ENCODE peak calls at places on chromosomes 6 and 20, in four cellular contexts. N, R, K and O are unnamed samples.

GRCh38 chr6:47235964-47236760 is 73.5 kb downstream of the TNFRSF21 start:
- DNase-seq in N (peak), R (no peak), K (no peak), O (peak)

GRCh38 chr20:24766826-24767622 is 182.0 kb upstream of the CST7 start:
- DNase-seq in N (no peak), R (no peak), K (no peak), O (no peak)

GRCh38 chr20:10710995-10711775 is 37.4 kb upstream of the JAG1 start:
- DNase-seq in N (peak), R (no peak), K (no peak), O (peak)

GRCh38 chr20:23637282-23638221 is at the start of gene CST3:
- DNase-seq in N (peak), R (no peak), K (peak), O (peak)

GRCh38 chr6:360791-361373 is 30.7 kb upstream of the IRF4 start:
- DNase-seq in N (no peak), R (no peak), K (no peak), O (no peak)

GRCh38 chr20:44460795-44461141 is 14.9 kb upstream of the TTPAL start:
- DNase-seq in N (peak), R (no peak), K (no peak), O (peak)

GRCh38 chr20:2167122-2167521 is 65.5 kb downstream of the STK35 start:
- DNase-seq in N (no peak), R (no peak), K (no peak), O (no peak)

GRCh38 chr20:15674253-15675145 is 898.7 kb downstream of the KIF16B start:
- DNase-seq in N (no peak), R (no peak), K (no peak), O (peak)

GRCh38 chr20:36167826-36168634 is 13.5 kb downstream of the EPB41L1 start:
- DNase-seq in N (no peak), R (no peak), K (peak), O (no peak)

GRCh38 chr6:106897580-106897979 is 76.9 kb downstream of the CD24 start:
- DNase-seq in N (no peak), R (no peak), K (no peak), O (no peak)

GRCh38 chr6:148868314-148868713 is 121.5 kb downstream of the UST start:
- DNase-seq in N (no peak), R (no peak), K (no peak), O (no peak)

GRCh38 chr20:38043512-38044300 is 10.2 kb downstream of the RPRD1B start:
- DNase-seq in N (no peak), R (no peak), K (no peak), O (no peak)

GRCh38 chr6:5905431-5906339 is 101.0 kb downstream of the NRN1 start:
- DNase-seq in N (no peak), R (no peak), K (no peak), O (no peak)

GRCh38 chr20:63522091-63522868 is 1.7 kb downstream of the PPDPF start:
- DNase-seq in N (no peak), R (no peak), K (no peak), O (no peak)

GRCh38 chr6:135331002-135331401 is 149.9 kb downstream of the MYB start:
- DNase-seq in N (no peak), R (no peak), K (no peak), O (no peak)

GRCh38 chr20:52049001-52049731 is 142.4 kb downstream of the ZFP64 start:
- DNase-seq in N (no peak), R (no peak), K (no peak), O (peak)

GRCh38 chr20:6162239-6162638 is 39.4 kb upstream of the FERMT1 start:
- DNase-seq in N (no peak), R (no peak), K (no peak), O (peak)

GRCh38 chr6:78810146-78810545 is 57.2 kb upstream of the IRAK1BP1 start:
- DNase-seq in N (peak), R (no peak), K (no peak), O (peak)

GRCh38 chr20:61903575-61904340 is 161.9 kb downstream of the TAF4 start:
- DNase-seq in N (no peak), R (no peak), K (peak), O (no peak)

GRCh38 chr20:52102126-52102525 is 89.5 kb downstream of the ZFP64 start:
- DNase-seq in N (no peak), R (no peak), K (no peak), O (no peak)

GRCh38 chr20:4444404-4444803 is 277.3 kb upstream of the PRND start:
- DNase-seq in N (no peak), R (no peak), K (no peak), O (no peak)

GRCh38 chr20:20702330-20703245 is 9.9 kb downstream of the RALGAPA2 start:
- DNase-seq in N (no peak), R (no peak), K (no peak), O (no peak)

GRCh38 chr6:141482773-141483172 is 650.0 kb upstream of the GJE1 start:
- DNase-seq in N (peak), R (no peak), K (no peak), O (no peak)

GRCh38 chr20:31676534-31677030 is 38.9 kb downstream of the COX4I2 start:
- DNase-seq in N (no peak), R (no peak), K (no peak), O (no peak)

GRCh38 chr6:55199239-55199638 is 24.9 kb downstream of the HCRTR2 start:
- DNase-seq in N (no peak), R (no peak), K (no peak), O (no peak)

GRCh38 chr20:18388860-18389259 is 78.0 kb downstream of the DZANK1 start:
- DNase-seq in N (peak), R (no peak), K (no peak), O (no peak)

GRCh38 chr6:37317312-37318038 is 36.3 kb upstream of the RNF8 start:
- DNase-seq in N (no peak), R (no peak), K (no peak), O (no peak)

GRCh38 chr6:36853325-36853724 is 14.1 kb upstream of the CPNE5 start:
- DNase-seq in N (no peak), R (peak), K (no peak), O (no peak)

GRCh38 chr6:53299331-53299835 is 49.4 kb downstream of the ELOVL5 start:
- DNase-seq in N (no peak), R (no peak), K (no peak), O (no peak)

GRCh38 chr6:112563368-112563767 is 216.2 kb downstream of the RFPL4B start:
- DNase-seq in N (no peak), R (no peak), K (no peak), O (peak)

GRCh38 chr6:9623985-9624384 is 790.9 kb downstream of the TFAP2A start:
- DNase-seq in N (no peak), R (no peak), K (no peak), O (no peak)

GRCh38 chr6:160041608-160042007 is 72.7 kb downstream of the IGF2R start:
- DNase-seq in N (no peak), R (no peak), K (no peak), O (no peak)

GRCh38 chr6:31660224-31660997 is at the start of gene C6orf47:
- DNase-seq in N (peak), R (no peak), K (peak), O (peak)

GRCh38 chr6:24779416-24779815 is 4.7 kb downstream of the GMNN start:
- DNase-seq in N (peak), R (no peak), K (no peak), O (no peak)

GRCh38 chr20:9031951-9032350 is 36.9 kb upstream of the PLCB4 start:
- DNase-seq in N (no peak), R (no peak), K (no peak), O (no peak)

GRCh38 chr6:8707956-8708772 is 272.8 kb upstream of the SLC35B3 start:
- DNase-seq in N (no peak), R (no peak), K (no peak), O (peak)

GRCh38 chr6:158653577-158654354 is 3.9 kb downstream of the SYTL3 start:
- DNase-seq in N (peak), R (no peak), K (no peak), O (peak)

GRCh38 chr6:17865798-17866725 is 121.4 kb downstream of the KIF13A start:
- DNase-seq in N (no peak), R (no peak), K (no peak), O (peak)

GRCh38 chr6:45450132-45450531 is 72.4 kb upstream of the SUPT3H start:
- DNase-seq in N (no peak), R (no peak), K (no peak), O (no peak)